ENCODE peak calls at places on chromosomes 4 and X, in four cellular contexts. I is left lung; O is activated T-cell treated with anti-CD3 and anti-CD28 coated beads, Interleukin-2, amount 50 U/mL, for 72 hours; A is SK-N-SH treated with all-trans-retinoic acid at 6 μM for 48 hours. C is an unnamed sample.

GRCh38 chr4:47287735-47288134 is 175.8 kb downstream of the COMMD8 start:
- ATAC-seq in I (no peak), O (peak), A (no peak), C (peak)

GRCh38 chr4:98565646-98566403 is 92.6 kb downstream of the TSPAN5 start:
- ATAC-seq in I (no peak), O (no peak), A (no peak), C (no peak)

GRCh38 chr4:45324381-45325111 is 598.2 kb upstream of the GNPDA2 start:
- ATAC-seq in I (no peak), O (no peak), A (no peak), C (no peak)

GRCh38 chr4:145492376-145492775 is 10.7 kb downstream of the SMAD1 start:
- ATAC-seq in I (no peak), O (no peak), A (no peak), C (no peak)

GRCh38 chr4:20580907-20581306 is 119.4 kb upstream of the PACRGL start:
- ATAC-seq in I (no peak), O (no peak), A (no peak), C (no peak)

GRCh38 chrX:107716045-107716684 is 59.4 kb downstream of the TSC22D3 start:
- ATAC-seq in I (peak), O (peak), A (peak), C (no peak)

GRCh38 chr4:62622084-62622483 is 1422.0 kb downstream of the ADGRL3 start:
- ATAC-seq in I (no peak), O (no peak), A (no peak), C (no peak)

GRCh38 chr4:40283413-40283812 is 51.7 kb upstream of the CHRNA9 start:
- ATAC-seq in I (no peak), O (peak), A (no peak), C (peak)

GRCh38 chrX:93660575-93660974 is 12.8 kb downstream of the NAP1L3 start:
- ATAC-seq in I (no peak), O (no peak), A (no peak), C (no peak)

GRCh38 chr4:182248295-182248694 is 5.1 kb downstream of the TENM3 start:
- ATAC-seq in I (no peak), O (no peak), A (no peak), C (no peak)

GRCh38 chrX:53445977-53446376 is 11.8 kb upstream of the HSD17B10 start:
- ATAC-seq in I (peak), O (peak), A (peak), C (peak)

GRCh38 chrX:15202458-15203177 is 67.3 kb downstream of the ASB9 start:
- ATAC-seq in I (no peak), O (peak), A (no peak), C (peak)

GRCh38 chr4:147492761-147493160 is 11.9 kb downstream of the EDNRA start:
- ATAC-seq in I (no peak), O (no peak), A (peak), C (no peak)

GRCh38 chr4:33841120-33841519 is 2403.2 kb downstream of the ARAP2 start:
- ATAC-seq in I (no peak), O (no peak), A (no peak), C (no peak)

GRCh38 chrX:47078129-47079043 is at the start of gene RGN:
- ATAC-seq in I (peak), O (no peak), A (no peak), C (no peak)

GRCh38 chr4:163621844-163622243 is 127.4 kb downstream of the TMA16 start:
- ATAC-seq in I (peak), O (no peak), A (no peak), C (no peak)

GRCh38 chr4:15851969-15852368 is 73.8 kb downstream of the CD38 start:
- ATAC-seq in I (no peak), O (no peak), A (no peak), C (no peak)

GRCh38 chr4:110589297-110589696 is 33.6 kb downstream of the PITX2 start:
- ATAC-seq in I (no peak), O (no peak), A (peak), C (no peak)

GRCh38 chrX:67780694-67781109 is 236.9 kb downstream of the AR start:
- ATAC-seq in I (peak), O (peak), A (no peak), C (peak)

GRCh38 chr4:120096508-120097297 is 30.1 kb upstream of the MAD2L1 start:
- ATAC-seq in I (no peak), O (no peak), A (no peak), C (no peak)

GRCh38 chrX:100904433-100904832 is 24.3 kb downstream of the XKRX start:
- ATAC-seq in I (no peak), O (no peak), A (no peak), C (no peak)

GRCh38 chr4:108058685-108059440 is 69.2 kb downstream of the HADH start:
- ATAC-seq in I (no peak), O (no peak), A (no peak), C (no peak)

GRCh38 chr4:37573566-37573965 is 112.6 kb downstream of the RELL1 start:
- ATAC-seq in I (no peak), O (no peak), A (no peak), C (no peak)

GRCh38 chr4:176902710-176903323 is 110.1 kb upstream of the VEGFC start:
- ATAC-seq in I (peak), O (peak), A (peak), C (peak)

GRCh38 chr4:96312049-96312685 is 472.3 kb downstream of the PDHA2 start:
- ATAC-seq in I (no peak), O (no peak), A (no peak), C (no peak)

GRCh38 chr4:79225360-79225759 is 100.5 kb downstream of the NAA11 start:
- ATAC-seq in I (no peak), O (no peak), A (no peak), C (no peak)

GRCh38 chr4:139975830-139976272 is 178.1 kb downstream of the MAML3 start:
- ATAC-seq in I (peak), O (no peak), A (no peak), C (no peak)

C was measured in activated T-helper 17 cell treated with anti-CD3 and anti-CD28 coated beads, Interleukin-2, amount 50 U/mL, for 72 hours.